ENCODE peak calls at places on chromosomes 11 and 22, in eight cellular contexts. One of them, this sample, is unnamed.

GRCh38 chr11:27557223-27557622 is 50.7 kb upstream of the LIN7C start:
- DNase-seq in uterus: no peak
- DNase-seq in WERI-Rb-1: no peak
- DNase-seq in transverse colon: no peak
- DNase-seq in colonic mucosa: no peak
- DNase-seq in right lobe of liver: no peak
- DNase-seq in left lung: no peak
- DNase-seq in endodermal cell: no peak
- DNase-seq in this sample: no peak

GRCh38 chr11:205221-206001 is 1.8 kb downstream of the BET1L start:
- DNase-seq in transverse colon: no peak
- DNase-seq in right lobe of liver: peak; percentile 30
- DNase-seq in left lung: no peak
- DNase-seq in WERI-Rb-1: no peak
- DNase-seq in endodermal cell: peak; percentile 29
- DNase-seq in uterus: no peak
- DNase-seq in colonic mucosa: peak; percentile 17
- DNase-seq in this sample: no peak

GRCh38 chr11:67368621-67369020 is 4.8 kb downstream of the CLCF1 start:
- DNase-seq in uterus: no peak
- DNase-seq in left lung: no peak
- DNase-seq in right lobe of liver: no peak
- DNase-seq in transverse colon: no peak
- DNase-seq in WERI-Rb-1: no peak
- DNase-seq in endodermal cell: peak; percentile 22
- DNase-seq in colonic mucosa: no peak
- DNase-seq in this sample: no peak

GRCh38 chr11:66996609-66997273 is 21.6 kb downstream of the C11orf86 start:
- DNase-seq in transverse colon: no peak
- DNase-seq in right lobe of liver: no peak
- DNase-seq in left lung: no peak
- DNase-seq in WERI-Rb-1: no peak
- DNase-seq in uterus: no peak
- DNase-seq in endodermal cell: no peak
- DNase-seq in colonic mucosa: no peak
- DNase-seq in this sample: no peak

GRCh38 chr22:48744283-48744641 is 1083.4 kb downstream of the BRD1 start:
- DNase-seq in colonic mucosa: no peak
- DNase-seq in transverse colon: no peak
- DNase-seq in uterus: no peak
- DNase-seq in right lobe of liver: peak; percentile 28
- DNase-seq in left lung: peak; percentile 66
- DNase-seq in endodermal cell: no peak
- DNase-seq in WERI-Rb-1: no peak
- DNase-seq in this sample: peak; percentile 22

GRCh38 chr11:62333768-62334167 is 3.5 kb upstream of the ASRGL1 start:
- DNase-seq in transverse colon: no peak
- DNase-seq in uterus: no peak
- DNase-seq in WERI-Rb-1: no peak
- DNase-seq in endodermal cell: no peak
- DNase-seq in colonic mucosa: no peak
- DNase-seq in left lung: no peak
- DNase-seq in right lobe of liver: no peak
- DNase-seq in this sample: no peak

GRCh38 chr11:95241673-95242072 is 10.7 kb upstream of the SESN3 start:
- DNase-seq in endodermal cell: no peak
- DNase-seq in uterus: no peak
- DNase-seq in left lung: no peak
- DNase-seq in colonic mucosa: no peak
- DNase-seq in right lobe of liver: no peak
- DNase-seq in WERI-Rb-1: no peak
- DNase-seq in transverse colon: no peak
- DNase-seq in this sample: no peak

GRCh38 chr11:14357843-14358728 is 897 bp downstream of the RRAS2 start:
- DNase-seq in endodermal cell: peak; percentile 90
- DNase-seq in colonic mucosa: peak; percentile 70
- DNase-seq in uterus: peak; percentile 49
- DNase-seq in transverse colon: peak; percentile 73
- DNase-seq in left lung: peak; percentile 88
- DNase-seq in right lobe of liver: peak; percentile 66
- DNase-seq in WERI-Rb-1: peak; percentile 46
- DNase-seq in this sample: peak; percentile 85

GRCh38 chr11:61489833-61490585 is 18.5 kb upstream of the LRRC10B start:
- DNase-seq in uterus: no peak
- DNase-seq in WERI-Rb-1: peak; percentile 57
- DNase-seq in endodermal cell: peak; percentile 80
- DNase-seq in colonic mucosa: no peak
- DNase-seq in left lung: no peak
- DNase-seq in transverse colon: no peak
- DNase-seq in right lobe of liver: peak; percentile 93
- DNase-seq in this sample: peak; percentile 93

GRCh38 chr22:41286639-41287091 is 678 bp upstream of the RANGAP1 start:
- DNase-seq in uterus: no peak
- DNase-seq in colonic mucosa: no peak
- DNase-seq in WERI-Rb-1: peak; percentile 21
- DNase-seq in left lung: peak; percentile 7
- DNase-seq in endodermal cell: no peak
- DNase-seq in transverse colon: no peak
- DNase-seq in right lobe of liver: peak; percentile 53
- DNase-seq in this sample: peak; percentile 11

GRCh38 chr11:1942541-1943260 is 4.4 kb upstream of the MRPL23 start:
- DNase-seq in transverse colon: no peak
- DNase-seq in left lung: peak; percentile 44
- DNase-seq in WERI-Rb-1: no peak
- DNase-seq in colonic mucosa: no peak
- DNase-seq in endodermal cell: no peak
- DNase-seq in right lobe of liver: peak; percentile 32
- DNase-seq in uterus: peak; percentile 11
- DNase-seq in this sample: no peak

GRCh38 chr11:35017528-35018342 is 101.3 kb downstream of the PDHX start:
- DNase-seq in transverse colon: no peak
- DNase-seq in left lung: no peak
- DNase-seq in uterus: no peak
- DNase-seq in endodermal cell: peak; percentile 65
- DNase-seq in WERI-Rb-1: no peak
- DNase-seq in colonic mucosa: no peak
- DNase-seq in right lobe of liver: no peak
- DNase-seq in this sample: peak; percentile 10

GRCh38 chr11:43765194-43765593 is 84.7 kb downstream of the HSD17B12 start:
- DNase-seq in colonic mucosa: no peak
- DNase-seq in uterus: no peak
- DNase-seq in endodermal cell: no peak
- DNase-seq in WERI-Rb-1: no peak
- DNase-seq in right lobe of liver: no peak
- DNase-seq in transverse colon: no peak
- DNase-seq in left lung: no peak
- DNase-seq in this sample: no peak

GRCh38 chr11:134662629-134663360 is 250.8 kb upstream of the B3GAT1 start:
- DNase-seq in left lung: no peak
- DNase-seq in endodermal cell: peak; percentile 17
- DNase-seq in WERI-Rb-1: no peak
- DNase-seq in right lobe of liver: peak; percentile 30
- DNase-seq in transverse colon: no peak
- DNase-seq in uterus: no peak
- DNase-seq in colonic mucosa: peak; percentile 11
- DNase-seq in this sample: peak; percentile 14

GRCh38 chr11:66002648-66003225 is 434 bp downstream of the BANF1 start:
- DNase-seq in transverse colon: peak; percentile 68
- DNase-seq in colonic mucosa: peak; percentile 67
- DNase-seq in left lung: peak; percentile 92
- DNase-seq in uterus: peak; percentile 63
- DNase-seq in WERI-Rb-1: peak; percentile 42
- DNase-seq in right lobe of liver: peak; percentile 82
- DNase-seq in endodermal cell: peak; percentile 62
- DNase-seq in this sample: no peak

GRCh38 chr11:70644343-70645060 is 246.2 kb downstream of the CTTN start:
- DNase-seq in right lobe of liver: no peak
- DNase-seq in endodermal cell: no peak
- DNase-seq in colonic mucosa: no peak
- DNase-seq in WERI-Rb-1: no peak
- DNase-seq in transverse colon: no peak
- DNase-seq in left lung: peak; percentile 61
- DNase-seq in uterus: no peak
- DNase-seq in this sample: no peak

GRCh38 chr22:43783777-43784176 is 28.3 kb downstream of the EFCAB6 start:
- DNase-seq in colonic mucosa: no peak
- DNase-seq in endodermal cell: peak; percentile 66
- DNase-seq in left lung: no peak
- DNase-seq in right lobe of liver: no peak
- DNase-seq in transverse colon: no peak
- DNase-seq in uterus: no peak
- DNase-seq in WERI-Rb-1: no peak
- DNase-seq in this sample: peak; percentile 27

GRCh38 chr11:133399294-133399693 is 133.0 kb downstream of the OPCML start:
- DNase-seq in WERI-Rb-1: no peak
- DNase-seq in transverse colon: no peak
- DNase-seq in colonic mucosa: no peak
- DNase-seq in right lobe of liver: no peak
- DNase-seq in left lung: no peak
- DNase-seq in endodermal cell: no peak
- DNase-seq in uterus: no peak
- DNase-seq in this sample: no peak

GRCh38 chr11:9943346-9944110 is 279.7 kb downstream of the SWAP70 start:
- DNase-seq in colonic mucosa: no peak
- DNase-seq in right lobe of liver: no peak
- DNase-seq in endodermal cell: no peak
- DNase-seq in uterus: no peak
- DNase-seq in left lung: no peak
- DNase-seq in transverse colon: no peak
- DNase-seq in WERI-Rb-1: no peak
- DNase-seq in this sample: no peak

GRCh38 chr11:119093951-119094815 is 7.5 kb downstream of the DPAGT1 start:
- DNase-seq in WERI-Rb-1: no peak
- DNase-seq in uterus: peak; percentile 44
- DNase-seq in left lung: peak; percentile 84
- DNase-seq in right lobe of liver: no peak
- DNase-seq in endodermal cell: peak; percentile 64
- DNase-seq in transverse colon: peak; percentile 48
- DNase-seq in colonic mucosa: peak; percentile 45
- DNase-seq in this sample: peak; percentile 60

GRCh38 chr11:15905815-15906214 is 450.5 kb downstream of the SOX6 start:
- DNase-seq in WERI-Rb-1: no peak
- DNase-seq in right lobe of liver: no peak
- DNase-seq in uterus: no peak
- DNase-seq in transverse colon: no peak
- DNase-seq in left lung: no peak
- DNase-seq in endodermal cell: no peak
- DNase-seq in colonic mucosa: no peak
- DNase-seq in this sample: no peak

DNA sequence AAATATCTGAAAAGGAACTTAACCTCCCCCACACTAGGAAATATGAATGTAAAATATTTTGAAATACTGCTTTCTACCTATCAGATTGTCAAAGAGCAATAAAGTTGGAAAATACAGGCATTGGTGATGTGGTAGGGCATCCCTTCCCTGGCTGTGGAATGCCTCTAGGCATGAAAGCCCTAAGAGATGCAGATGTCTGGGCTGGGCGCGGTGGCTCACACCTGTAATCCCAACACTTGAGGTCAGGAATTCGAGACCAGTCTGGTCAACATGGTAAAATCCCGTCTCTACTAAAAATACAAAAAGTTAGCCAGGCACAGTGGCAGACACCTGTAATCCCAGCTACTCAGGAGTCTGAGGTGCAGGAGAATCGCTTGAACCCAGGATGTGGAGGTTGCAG is 22.0 kb downstream of the ARAP1 start:
- DNase-seq in colonic mucosa: no peak
- DNase-seq in endodermal cell: peak; percentile 78
- DNase-seq in transverse colon: no peak
- DNase-seq in right lobe of liver: no peak
- DNase-seq in left lung: peak; percentile 33
- DNase-seq in uterus: no peak
- DNase-seq in WERI-Rb-1: no peak
- DNase-seq in this sample: no peak
- H3K36me3 ChIP-seq in colonic mucosa: no peaks in the 10 kb centered on the region
- H3K36me3 ChIP-seq in endodermal cell: peaks cover 14% of the 10 kb centered on the region
- H3K36me3 ChIP-seq in transverse colon: no peaks in the 10 kb centered on the region
- H3K36me3 ChIP-seq in right lobe of liver: no peaks in the 10 kb centered on the region
- H3K36me3 ChIP-seq in left lung: peaks cover 42% of the 10 kb centered on the region
- H3K36me3 ChIP-seq in uterus: no peaks in the 10 kb centered on the region
- H3K36me3 ChIP-seq in WERI-Rb-1: peaks cover 5% of the 10 kb centered on the region
- H3K36me3 ChIP-seq in this sample: peaks cover 2% of the 10 kb centered on the region

GRCh38 chr11:120243221-120243620 is 3.3 kb downstream of the POU2F3 start:
- DNase-seq in endodermal cell: no peak
- DNase-seq in uterus: no peak
- DNase-seq in transverse colon: no peak
- DNase-seq in colonic mucosa: no peak
- DNase-seq in left lung: no peak
- DNase-seq in right lobe of liver: no peak
- DNase-seq in WERI-Rb-1: no peak
- DNase-seq in this sample: no peak
- H3K27me3 ChIP-seq in endodermal cell: peaks cover 40% of the 10 kb centered on the region
- H3K27me3 ChIP-seq in uterus: peaks cover 12% of the 10 kb centered on the region
- H3K27me3 ChIP-seq in transverse colon: peaks cover 57% of the 10 kb centered on the region
- H3K27me3 ChIP-seq in colonic mucosa: peaks cover 19% of the 10 kb centered on the region
- H3K27me3 ChIP-seq in left lung: peaks cover 77% of the 10 kb centered on the region
- H3K27me3 ChIP-seq in right lobe of liver: no peaks in the 10 kb centered on the region
- H3K27me3 ChIP-seq in WERI-Rb-1: no peaks in the 10 kb centered on the region
- H3K27me3 ChIP-seq in this sample: peaks cover 22% of the 10 kb centered on the region

DNA sequence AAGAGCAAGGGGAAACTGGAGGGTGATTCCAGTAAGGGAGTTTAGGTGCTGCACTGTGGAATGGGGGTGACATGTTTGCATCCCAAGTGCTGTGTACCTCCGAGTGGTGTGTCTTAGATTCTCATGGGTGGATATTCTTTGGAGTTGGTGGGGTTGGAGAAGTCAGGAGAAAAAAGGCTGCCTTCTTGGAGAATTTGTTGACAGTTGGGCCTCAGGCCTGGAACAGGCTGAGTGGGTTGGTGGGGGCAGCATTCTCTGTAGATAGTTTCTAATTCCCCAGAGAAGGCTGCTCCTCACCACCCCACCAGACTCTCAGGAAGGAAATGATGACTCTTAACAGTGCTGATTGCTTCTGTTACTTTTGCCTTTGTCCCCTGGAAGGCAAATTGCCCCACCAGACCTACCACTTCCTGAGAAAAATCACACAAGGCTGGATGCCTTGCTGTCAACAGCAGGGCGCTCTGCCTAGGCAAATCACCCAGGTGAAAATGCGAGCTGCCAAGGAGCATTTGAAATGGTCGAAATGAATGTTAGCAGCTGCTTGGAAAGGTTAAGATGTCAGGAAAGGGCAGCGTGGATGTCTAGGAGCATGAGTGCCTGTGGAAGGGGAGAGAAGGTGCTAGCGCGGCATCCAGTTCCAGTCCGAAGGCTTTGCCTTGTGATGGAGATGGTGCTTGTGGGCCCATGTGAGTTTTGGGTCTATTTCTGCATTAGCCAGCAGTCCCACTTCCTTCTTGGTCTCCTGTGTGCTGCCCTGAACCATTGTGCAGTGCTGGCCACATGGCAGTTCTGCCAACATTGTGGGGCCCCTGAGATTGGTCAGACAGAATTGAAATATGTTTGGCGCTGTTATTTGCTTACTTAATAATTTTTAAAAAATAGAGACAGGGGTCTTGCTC is 29.7 kb upstream of the SORL1-AS1 start:
- DNase-seq in endodermal cell: peak; percentile 57
- DNase-seq in WERI-Rb-1: no peak
- DNase-seq in transverse colon: peak; percentile 24
- DNase-seq in colonic mucosa: no peak
- DNase-seq in uterus: no peak
- DNase-seq in right lobe of liver: no peak
- DNase-seq in left lung: no peak
- DNase-seq in this sample: no peak
- H3K4me3 ChIP-seq in endodermal cell: no peak overlapping the region
- H3K4me3 ChIP-seq in WERI-Rb-1: no peak overlapping the region
- H3K4me3 ChIP-seq in transverse colon: no peak overlapping the region
- H3K4me3 ChIP-seq in colonic mucosa: no peak overlapping the region
- H3K4me3 ChIP-seq in uterus: no peak overlapping the region
- H3K4me3 ChIP-seq in right lobe of liver: no peak overlapping the region
- H3K4me3 ChIP-seq in left lung: no peak overlapping the region
- H3K4me3 ChIP-seq in this sample: no peak overlapping the region

GRCh38 chr11:72695354-72695753 is 21.1 kb upstream of the PDE2A start:
- DNase-seq in endodermal cell: no peak
- DNase-seq in WERI-Rb-1: no peak
- DNase-seq in right lobe of liver: no peak
- DNase-seq in uterus: no peak
- DNase-seq in left lung: no peak
- DNase-seq in transverse colon: no peak
- DNase-seq in colonic mucosa: no peak
- DNase-seq in this sample: no peak
- H3K36me3 ChIP-seq in endodermal cell: peaks cover 28% of the 10 kb centered on the region
- H3K36me3 ChIP-seq in WERI-Rb-1: peaks cover 48% of the 10 kb centered on the region
- H3K36me3 ChIP-seq in right lobe of liver: peaks cover 48% of the 10 kb centered on the region
- H3K36me3 ChIP-seq in uterus: no peaks in the 10 kb centered on the region
- H3K36me3 ChIP-seq in left lung: peaks cover 100% of the 10 kb centered on the region
- H3K36me3 ChIP-seq in transverse colon: peaks cover 35% of the 10 kb centered on the region
- H3K36me3 ChIP-seq in colonic mucosa: peaks cover 41% of the 10 kb centered on the region
- H3K36me3 ChIP-seq in this sample: peaks cover 20% of the 10 kb centered on the region

This sample was measured in H7.